ENCODE peak calls at places on chromosomes 5 and 9, in ten cellular contexts. S is cardiac muscle cell; C is activated naive CD8-positive, alpha-beta T cell treated with anti-CD3 and anti-CD28 coated beads, Interleukin-2, amount 10 ng/mL, durations not matched to agents 7 days and 5 days; K is PC-9; W is HFFc6; U is Calu3; J is MCF 10A; D is germinal center; M is cardiac fibroblast; G is H7. O is an unnamed sample.

GRCh38 chr9:134169724-134170401 is 5.5 kb upstream of the RNU6ATAC start:
- DNase-seq in S (no peak), C (no peak), K (no peak), W (no peak), U (no peak), J (no peak), D (no peak), M (no peak), G (no peak), O (no peak)

GRCh38 chr9:87640385-87640795 is 85.5 kb upstream of the CTSL start:
- DNase-seq in S (no peak), C (no peak), K (peak), W (peak), U (no peak), J (peak), D (no peak), M (peak), G (no peak), O (no peak)

GRCh38 chr5:94916619-94917018 is 298.1 kb downstream of the SLF1 start:
- DNase-seq in S (no peak), C (no peak), K (peak), W (no peak), U (peak), J (no peak), D (no peak), M (no peak), G (no peak), O (no peak)

GRCh38 chr5:41517909-41518308 is 7.5 kb upstream of the PLCXD3 start:
- DNase-seq in S (peak), C (no peak), K (no peak), W (no peak), U (no peak), J (peak), D (no peak), M (peak), G (no peak), O (no peak)

GRCh38 chr5:133222979-133223378 is 171.2 kb downstream of the HSPA4 start:
- DNase-seq in S (peak), C (no peak), K (no peak), W (no peak), U (no peak), J (no peak), D (no peak), M (no peak), G (peak), O (no peak)

GRCh38 chr5:72554897-72555296 is 47.7 kb upstream of the ZNF366 start:
- DNase-seq in S (no peak), C (no peak), K (no peak), W (no peak), U (no peak), J (no peak), D (no peak), M (no peak), G (no peak), O (no peak)

GRCh38 chr5:36374275-36374862 is 72.7 kb upstream of the RANBP3L start:
- DNase-seq in S (no peak), C (no peak), K (no peak), W (peak), U (no peak), J (no peak), D (no peak), M (peak), G (no peak), O (no peak)

GRCh38 chr9:112719292-112719691 is 1.4 kb upstream of the INIP start:
- DNase-seq in S (no peak), C (no peak), K (no peak), W (no peak), U (no peak), J (no peak), D (no peak), M (peak), G (no peak), O (no peak)

GRCh38 chr5:156004754-156005153 is 322.2 kb upstream of the SGCD start:
- DNase-seq in S (no peak), C (no peak), K (no peak), W (no peak), U (no peak), J (no peak), D (no peak), M (no peak), G (no peak), O (no peak)

GRCh38 chr5:4924581-4924980 is 215.5 kb upstream of the ADAMTS16 start:
- DNase-seq in S (no peak), C (no peak), K (no peak), W (peak), U (no peak), J (no peak), D (no peak), M (no peak), G (no peak), O (no peak)

GRCh38 chr9:116569111-116569510 is 118.0 kb upstream of the TRIM32 start:
- DNase-seq in S (no peak), C (no peak), K (no peak), W (no peak), U (no peak), J (no peak), D (no peak), M (no peak), G (no peak), O (no peak)

GRCh38 chr9:109164040-109164439 is 3.0 kb downstream of the FRRS1L start:
- DNase-seq in S (no peak), C (no peak), K (no peak), W (no peak), U (no peak), J (no peak), D (peak), M (no peak), G (no peak), O (no peak)

O was measured in effector CD8-positive, alpha-beta T cell.